ENCODE peak calls at places on chromosome 1, in five cellular contexts. X is cardiac fibroblast, F is right atrium auricular region, J is ovary, U is astrocyte of the spinal cord. B is an unnamed sample.

GRCh38 chr1:112515311-112516009 is 6.7 kb downstream of the WNT2B start:
- DNase-seq in X (peak), F (no peak), J (no peak), U (peak), B (no peak)

GRCh38 chr1:170010443-170010842 is 64.1 kb downstream of the KIFAP3 start:
- DNase-seq in X (peak), F (no peak), J (peak), U (peak), B (peak)

GRCh38 chr1:175402336-175402735 is 209.8 kb upstream of the KIAA0040 start:
- DNase-seq in X (no peak), F (no peak), J (no peak), U (no peak), B (no peak)

GRCh38 chr1:48676376-48676775 is 100.3 kb downstream of the BEND5 start:
- DNase-seq in X (no peak), F (no peak), J (no peak), U (no peak), B (no peak)

GRCh38 chr1:170881268-170882265 is 53.8 kb upstream of the MROH9 start:
- DNase-seq in X (peak), F (no peak), J (peak), U (peak), B (peak)

GRCh38 chr1:214135886-214136285 is 145.1 kb upstream of the SMYD2 start:
- DNase-seq in X (no peak), F (no peak), J (no peak), U (peak), B (no peak)

GRCh38 chr1:107874221-107874620 is 90.8 kb downstream of the VAV3 start:
- DNase-seq in X (no peak), F (no peak), J (no peak), U (no peak), B (no peak)

GRCh38 chr1:153932593-153933131 is 9.9 kb upstream of the GATAD2B start:
- DNase-seq in X (no peak), F (no peak), J (no peak), U (no peak), B (no peak)

GRCh38 chr1:33041026-33041425 is 4.3 kb upstream of the AK2 start:
- DNase-seq in X (no peak), F (no peak), J (no peak), U (no peak), B (no peak)

GRCh38 chr1:41578712-41579335 is 94.3 kb upstream of the EDN2 start:
- DNase-seq in X (peak), F (peak), J (no peak), U (peak), B (no peak)

GRCh38 chr1:210587547-210587946 is 258.8 kb downstream of the HHAT start:
- DNase-seq in X (no peak), F (no peak), J (no peak), U (peak), B (no peak)

GRCh38 chr1:167795810-167796740 is 74.3 kb downstream of the MPZL1 start:
- DNase-seq in X (peak), F (no peak), J (no peak), U (peak), B (no peak)

GRCh38 chr1:167794043-167794442 is 72.3 kb downstream of the MPZL1 start:
- DNase-seq in X (peak), F (no peak), J (no peak), U (no peak), B (no peak)

GRCh38 chr1:167790117-167790516 is 68.3 kb downstream of the MPZL1 start:
- DNase-seq in X (no peak), F (no peak), J (no peak), U (no peak), B (no peak)

GRCh38 chr1:167789501-167789900 is 67.7 kb downstream of the MPZL1 start:
- DNase-seq in X (peak), F (no peak), J (no peak), U (no peak), B (no peak)

GRCh38 chr1:167791281-167792209 is 69.8 kb downstream of the MPZL1 start:
- DNase-seq in X (peak), F (peak), J (peak), U (peak), B (peak)
- TF ChIP-seq CTCF in X (peak), F (no peak), J (no peak), U (no peak), B (no peak)

GRCh38 chr1:111015222-111015621 is 51.5 kb upstream of the LRIF1 start:
- DNase-seq in X (no peak), F (no peak), J (no peak), U (no peak), B (no peak)
- TF ChIP-seq CTCF in X (no peak), F (no peak), J (no peak), U (no peak), B (no peak)

DNA sequence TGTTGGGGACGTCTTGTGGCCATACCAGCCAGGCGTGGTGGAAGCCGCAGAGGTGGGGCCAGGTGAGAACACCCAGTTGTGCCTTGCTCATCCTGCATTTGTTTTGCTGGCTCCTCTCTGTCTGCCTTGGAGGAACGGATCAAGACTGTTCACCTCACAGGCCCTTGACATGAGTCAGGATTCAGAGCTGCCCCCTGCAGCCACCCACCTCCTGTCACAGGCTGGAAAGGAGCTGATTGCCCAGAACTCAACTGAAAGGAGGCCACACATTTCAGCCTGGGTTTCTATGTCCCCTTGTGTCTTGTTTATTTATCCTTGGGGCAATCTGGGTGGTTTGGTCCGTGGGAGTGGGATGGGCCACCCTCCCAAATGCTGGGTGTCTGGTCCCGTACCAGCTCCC is 111.8 kb downstream of the SPSB1 start:
- DNase-seq in X (no peak), F (no peak), J (no peak), U (no peak), B (no peak)
- TF ChIP-seq CTCF in X (no peak), F (no peak), J (no peak), U (no peak), B (no peak)

DNA sequence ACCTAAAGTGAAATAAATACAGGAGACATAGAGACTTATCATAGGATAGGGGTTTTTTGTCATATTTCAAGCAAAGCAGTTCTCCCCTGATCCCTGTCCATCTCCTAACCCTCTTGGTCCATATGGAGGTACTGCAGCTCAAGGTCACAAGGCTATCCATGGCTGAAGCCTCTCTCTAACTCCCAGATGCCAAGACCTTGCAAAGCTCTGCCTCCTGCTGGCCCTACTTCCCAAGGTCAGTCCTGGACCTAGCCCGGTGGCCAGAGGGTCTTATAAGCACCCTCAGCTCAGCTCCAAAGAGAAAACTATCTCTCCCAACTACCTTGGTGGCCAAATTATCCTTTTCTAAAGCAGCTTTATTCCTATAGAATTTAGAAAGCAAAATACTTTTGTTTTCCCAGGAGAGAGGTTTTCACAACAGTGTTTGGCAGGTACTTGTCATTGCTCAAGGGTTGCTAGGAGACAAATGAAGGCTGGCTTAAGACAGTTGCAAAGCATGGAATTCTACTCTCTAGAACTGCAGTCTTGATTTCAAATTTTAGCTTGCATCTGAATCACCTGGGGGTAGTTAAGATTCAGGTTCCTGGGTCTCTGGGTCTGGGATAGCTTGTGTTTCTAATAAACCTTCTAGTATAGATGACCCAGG is 121.5 kb downstream of the XCL2 start:
- DNase-seq in X (no peak), F (no peak), J (no peak), U (no peak), B (no peak)
- TF ChIP-seq CTCF in X (no peak), F (no peak), J (no peak), U (no peak), B (no peak)

DNA sequence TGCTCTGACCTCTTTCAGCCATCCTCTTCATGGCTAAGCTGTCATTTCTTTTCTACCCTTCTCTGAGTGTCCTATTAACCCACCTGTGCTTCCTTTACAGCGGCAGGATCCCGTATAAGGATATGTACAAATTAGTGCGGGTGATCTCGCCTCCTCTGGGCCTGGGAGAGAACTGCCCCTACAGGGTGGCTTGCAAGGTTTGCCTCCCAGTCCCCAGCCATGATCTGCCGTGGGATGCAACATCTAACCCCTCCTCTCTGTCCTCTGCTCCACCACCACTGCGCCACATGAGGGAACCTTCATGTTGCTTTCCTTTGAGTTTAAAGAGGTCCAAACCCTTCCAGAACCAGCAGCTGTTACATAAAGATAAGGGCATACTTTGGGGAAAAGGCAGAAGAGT is 282.2 kb downstream of the ZNF648 start:
- DNase-seq in X (no peak), F (no peak), J (no peak), U (no peak), B (no peak)
- TF ChIP-seq CTCF in X (no peak), F (no peak), J (no peak), U (no peak), B (no peak)

DNA sequence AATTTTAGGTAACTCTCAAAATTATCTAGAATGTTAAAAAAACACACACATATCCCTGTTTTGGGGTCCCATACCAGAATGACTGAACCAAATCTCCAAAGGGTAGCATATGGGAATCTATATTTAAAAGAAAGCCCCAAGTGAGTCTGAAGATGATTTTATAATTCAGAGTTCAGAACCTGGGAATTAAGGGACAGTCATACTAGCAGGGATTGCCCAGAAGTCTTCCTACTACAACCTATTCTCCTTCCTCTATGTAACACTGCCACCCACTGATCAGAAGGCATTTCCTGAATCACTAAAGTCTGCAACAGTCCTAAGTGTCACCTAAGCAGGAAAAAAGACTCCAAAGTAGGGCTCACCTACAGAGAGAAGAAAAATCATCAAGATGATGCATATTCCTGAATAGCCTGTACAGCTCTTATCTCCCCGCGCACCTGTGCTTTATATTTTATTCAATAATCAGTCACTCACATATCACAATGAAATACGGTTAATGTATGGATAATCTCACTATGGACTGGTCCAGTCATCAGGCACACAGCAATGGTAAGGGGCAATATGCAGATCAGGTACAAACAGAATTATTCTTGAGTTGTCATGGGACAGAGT is 4.9 kb downstream of the RGS1 start:
- DNase-seq in X (peak), F (no peak), J (no peak), U (peak), B (peak)
- TF ChIP-seq CTCF in X (peak), F (no peak), J (no peak), U (peak), B (no peak)

DNA sequence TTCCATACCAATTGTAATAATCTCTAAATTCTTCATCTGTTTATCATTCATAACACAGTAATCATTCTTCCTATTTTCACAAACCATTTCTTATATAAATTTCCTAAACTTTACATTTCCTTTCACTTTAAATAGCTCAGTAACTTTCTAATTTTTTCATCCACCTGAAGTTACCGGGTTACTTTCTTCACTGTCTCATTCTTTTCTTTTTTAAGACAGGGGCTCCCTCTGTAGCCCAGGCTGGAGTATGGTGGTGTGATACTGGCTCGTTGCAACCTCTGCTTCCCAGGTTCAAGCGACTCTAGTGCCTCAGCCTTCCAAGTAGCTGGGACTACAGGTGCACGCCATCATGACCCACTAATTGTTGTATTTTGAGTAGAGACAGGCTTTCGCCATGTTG is 41.3 kb downstream of the RERE start:
- DNase-seq in X (no peak), F (no peak), J (no peak), U (no peak), B (no peak)
- TF ChIP-seq CTCF in X (no peak), F (no peak), J (no peak), U (no peak), B (no peak)

B was measured in colonic mucosa.